ENCODE peak calls at places on chromosomes 11 and 22, in seven cellular contexts. W, C, A, Y, L, X and V are unnamed samples.

GRCh38 chr11:121762820-121763219 is 310.1 kb upstream of the SORL1-AS1 start:
- DNase-seq in W (no peak), Y (peak), C (no peak), L (no peak), A (peak), X (peak), V (no peak)

GRCh38 chr11:45264839-45265515 is 21.2 kb downstream of the SYT13 start:
- DNase-seq in X (no peak), W (no peak), C (no peak), Y (peak), A (no peak), L (no peak), V (no peak)

GRCh38 chr11:11366793-11367192 is 13.7 kb upstream of the CSNK2A3 start:
- DNase-seq in C (no peak), Y (peak), X (no peak), W (no peak), A (no peak), L (no peak), V (no peak)

GRCh38 chr11:27174672-27175210 is 134.1 kb downstream of the BBOX1 start:
- DNase-seq in A (no peak), Y (peak), X (no peak), L (no peak), W (no peak), C (no peak), V (no peak)

GRCh38 chr11:118138839-118139420 is 13.7 kb downstream of the SCN4B start:
- DNase-seq in W (no peak), C (no peak), L (no peak), X (no peak), Y (no peak), A (no peak), V (no peak)

GRCh38 chr22:27476729-27477128 is 324.8 kb downstream of the MN1 start:
- DNase-seq in W (no peak), L (no peak), X (no peak), Y (peak), C (no peak), A (no peak), V (no peak)

GRCh38 chr11:69427337-69427736 is 54.1 kb upstream of the LINC01488 start:
- DNase-seq in L (no peak), C (peak), A (no peak), Y (no peak), W (no peak), X (peak), V (no peak)

GRCh38 chr22:27554106-27554814 is 247.3 kb downstream of the MN1 start:
- DNase-seq in W (no peak), L (peak), Y (peak), C (no peak), X (peak), A (no peak), V (no peak)

GRCh38 chr11:9573775-9574555 is 495 bp downstream of the WEE1 start:
- DNase-seq in A (peak), L (peak), W (no peak), X (peak), C (peak), Y (no peak), V (peak)

GRCh38 chr11:69832561-69833413 is 13.6 kb upstream of the FGF3 start:
- DNase-seq in W (no peak), X (peak), C (no peak), Y (no peak), L (no peak), A (no peak), V (no peak)

GRCh38 chr11:81772161-81772560 is 961.5 kb downstream of the FAM181B start:
- DNase-seq in C (no peak), Y (peak), A (no peak), L (no peak), W (no peak), X (no peak), V (no peak)

GRCh38 chr22:24144056-24144455 is 37.2 kb upstream of the SUSD2 start:
- DNase-seq in X (no peak), C (no peak), Y (no peak), A (no peak), W (no peak), L (no peak), V (no peak)

GRCh38 chr22:33335611-33336279 is 277.6 kb upstream of the SYN3 start:
- DNase-seq in X (no peak), C (no peak), W (no peak), L (no peak), A (no peak), Y (no peak), V (no peak)

GRCh38 chr11:108147150-108147549 is 25.8 kb downstream of the ACAT1 start:
- DNase-seq in W (no peak), C (no peak), A (no peak), L (no peak), X (no peak), Y (no peak), V (no peak)

GRCh38 chr11:108148549-108148948 is 27.2 kb downstream of the ACAT1 start:
- DNase-seq in X (no peak), W (no peak), L (no peak), Y (no peak), A (no peak), C (no peak), V (no peak)

GRCh38 chr11:108142304-108142703 is 20.9 kb downstream of the ACAT1 start:
- DNase-seq in L (no peak), Y (no peak), X (no peak), W (no peak), C (no peak), A (no peak), V (no peak)

GRCh38 chr11:108144615-108145014 is 23.2 kb downstream of the ACAT1 start:
- DNase-seq in C (no peak), L (no peak), X (no peak), W (no peak), A (no peak), Y (no peak), V (no peak)
- H3K4me3 ChIP-seq in C (no peak), L (no peak), X (no peak), W (no peak), A (no peak), Y (no peak), V (no peak)

DNA sequence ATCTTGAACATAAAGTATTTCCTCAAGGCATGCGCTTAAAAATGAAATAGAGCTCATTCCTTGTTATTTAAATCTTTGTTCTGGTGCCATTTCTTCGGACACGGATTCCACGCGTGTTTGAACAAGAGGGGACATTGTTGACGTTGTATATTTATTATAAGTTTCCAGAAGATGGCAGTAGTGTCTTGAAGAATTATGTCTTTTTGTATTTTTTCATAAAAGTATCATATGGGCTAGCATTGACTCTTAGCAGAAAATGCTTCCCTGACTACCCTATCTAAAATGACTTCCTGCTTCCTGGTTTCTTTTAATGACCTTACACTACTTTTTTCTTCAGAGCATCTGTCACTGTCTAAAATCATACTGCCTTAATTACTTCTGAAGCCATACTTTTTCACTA is 20.4 kb downstream of the BIRC2 start:
- DNase-seq in X (no peak), C (no peak), Y (peak), L (no peak), A (peak), W (no peak), V (no peak)
- TF ChIP-seq CTCF in X (no peak), C (peak), Y (no peak), L (no peak), A (peak), W (no peak), V (no peak)

DNA sequence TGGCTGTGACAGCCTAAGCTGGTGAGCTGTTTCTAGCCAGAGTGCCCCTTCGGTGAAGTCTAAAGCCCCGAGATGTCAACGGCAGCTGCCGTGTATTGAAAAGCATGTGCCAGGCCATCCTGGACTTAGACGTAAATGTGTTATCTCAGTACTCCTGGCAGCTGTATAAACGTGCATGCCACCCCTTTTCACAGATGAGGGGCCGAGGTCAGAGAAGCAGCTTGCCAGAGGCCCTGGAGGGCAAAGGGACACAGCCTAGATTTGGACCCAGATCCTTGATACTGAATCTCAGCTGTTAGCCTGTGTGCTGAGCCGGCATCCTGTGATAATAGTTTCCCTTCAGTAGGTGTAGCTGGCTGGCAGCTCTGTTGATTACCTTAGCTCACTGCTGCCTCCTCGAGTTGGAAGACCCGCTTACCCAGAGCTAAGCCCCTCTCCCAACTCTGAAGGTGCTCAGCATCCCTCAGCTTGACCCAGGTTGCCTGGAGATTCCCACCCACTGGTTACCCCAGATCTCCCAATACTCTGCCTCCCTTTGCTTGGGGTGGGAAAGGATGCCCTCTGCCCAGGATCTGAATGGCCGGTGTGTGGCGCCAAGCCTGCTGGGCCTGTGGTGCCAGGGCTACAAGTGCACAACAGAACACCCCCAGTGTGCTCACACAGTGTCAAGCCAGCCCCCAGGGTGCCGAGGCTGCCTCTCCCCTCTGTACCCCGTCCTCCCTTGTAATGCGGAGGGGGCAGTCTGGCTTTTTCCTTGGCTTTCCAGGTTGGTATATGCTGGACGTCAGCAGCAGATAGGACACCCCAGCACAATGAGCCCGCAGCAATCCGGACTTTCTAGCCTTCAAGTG is 59.8 kb upstream of the WNT7B start:
- DNase-seq in W (no peak), L (peak), X (peak), C (no peak), Y (peak), A (peak), V (peak)
- H3K4me3 ChIP-seq in W (peak), L (peak), X (peak), C (peak), Y (peak), A (peak), V (peak)

DNA sequence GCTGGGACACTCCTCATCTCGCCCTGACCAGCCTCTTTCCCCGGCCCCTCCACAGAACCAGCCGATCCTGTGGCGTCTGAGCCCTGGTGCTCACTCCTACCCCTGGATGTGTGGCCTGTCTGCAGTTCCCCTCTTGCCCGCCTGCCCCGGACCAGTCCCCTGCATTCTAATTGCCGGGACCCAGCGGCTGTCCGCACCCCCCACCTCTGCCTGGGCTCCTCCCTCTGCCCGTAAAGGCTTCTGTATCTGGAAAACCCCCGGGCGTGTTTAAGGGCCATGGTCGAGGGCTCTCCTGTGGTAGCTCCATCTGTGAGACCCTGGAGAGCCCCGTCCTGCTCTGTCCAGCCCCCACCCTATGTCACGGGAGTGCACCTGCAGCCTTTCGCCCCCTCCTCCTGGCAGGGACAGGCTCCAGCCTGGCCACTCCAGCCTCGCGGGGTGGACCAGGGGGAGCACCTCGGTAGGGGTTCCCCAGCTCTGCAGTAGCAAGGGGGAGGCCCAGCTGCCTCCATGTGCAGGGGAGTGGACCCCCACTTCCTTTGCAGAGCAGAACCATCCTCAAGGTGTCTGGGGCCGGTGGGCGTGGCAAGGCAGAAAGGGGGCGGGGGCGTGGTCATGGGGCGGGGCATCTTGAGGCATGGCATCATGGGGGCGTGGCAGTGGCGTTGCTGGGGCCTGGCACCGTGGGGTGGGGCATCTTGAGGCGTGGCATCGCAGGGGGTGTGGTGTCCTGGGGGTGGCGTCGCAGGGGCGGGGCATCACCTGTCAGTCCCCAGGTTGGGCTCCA is 430.4 kb downstream of the TBC1D22A start:
- DNase-seq in X (peak), C (no peak), A (peak), W (no peak), Y (no peak), L (peak), V (peak)
- TF ChIP-seq CTCF in X (no peak), C (no peak), A (no peak), W (no peak), Y (no peak), L (no peak), V (no peak)

GRCh38 chr22:40203568-40203967 is 25.8 kb downstream of the TNRC6B start:
- DNase-seq in L (no peak), C (no peak), Y (no peak), A (peak), W (no peak), X (no peak), V (no peak)
- H3K4me3 ChIP-seq in L (no peak), C (no peak), Y (no peak), A (peak), W (no peak), X (no peak), V (no peak)

GRCh38 chr11:126920833-126921232 is 79.7 kb downstream of the KIRREL3 start:
- DNase-seq in X (no peak), Y (no peak), W (no peak), L (no peak), C (no peak), A (no peak), V (no peak)
- TF ChIP-seq CTCF in X (no peak), Y (no peak), W (no peak), L (no peak), C (no peak), A (no peak), V (no peak)

DNA sequence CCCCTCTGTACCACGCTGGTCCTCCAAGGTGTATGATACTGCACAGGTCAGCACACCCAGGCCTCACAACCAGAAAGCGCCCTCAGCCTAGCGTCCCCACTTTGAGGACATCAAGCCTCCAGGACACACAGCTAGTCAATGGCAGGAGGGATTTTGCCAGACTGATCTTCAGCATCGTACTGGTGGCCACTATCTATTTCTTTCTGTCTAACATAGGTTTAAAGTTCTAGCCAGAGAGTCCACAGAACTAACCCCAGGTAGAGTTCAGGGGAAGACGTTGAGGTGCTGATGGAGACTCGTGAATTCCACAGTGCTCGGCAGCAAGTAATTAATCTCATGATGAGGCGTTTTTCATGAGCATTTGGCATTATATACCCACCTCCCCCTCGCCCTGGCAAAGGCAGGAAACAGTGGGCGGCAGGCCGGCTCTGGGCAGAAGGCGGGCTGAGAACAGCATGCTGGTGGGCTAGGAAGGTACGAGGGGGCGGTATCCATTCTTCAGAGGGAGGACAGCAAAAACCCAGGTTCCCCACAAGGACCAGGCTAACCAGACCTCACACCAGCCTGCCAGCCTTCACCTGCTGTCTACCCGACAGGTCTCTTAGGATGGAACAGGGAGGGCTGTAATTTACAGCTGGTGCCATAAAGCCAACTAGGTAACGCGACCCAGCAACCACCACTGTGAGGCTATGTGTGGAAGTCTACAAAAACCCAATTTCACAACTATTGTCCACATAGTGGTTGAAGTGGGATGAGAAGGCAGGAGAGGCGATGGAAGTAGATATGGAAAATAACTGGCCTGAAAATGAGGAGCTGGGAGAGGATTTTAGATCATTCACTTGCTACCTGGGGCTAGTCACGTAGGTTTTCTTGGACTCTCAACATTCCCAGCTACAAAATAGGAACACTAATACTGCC is 18.5 kb downstream of the MYH9 start:
- DNase-seq in X (no peak), L (no peak), A (no peak), Y (no peak), C (no peak), W (no peak), V (no peak)
- H3K4me3 ChIP-seq in X (peak), L (no peak), A (no peak), Y (no peak), C (peak), W (no peak), V (peak)

DNA sequence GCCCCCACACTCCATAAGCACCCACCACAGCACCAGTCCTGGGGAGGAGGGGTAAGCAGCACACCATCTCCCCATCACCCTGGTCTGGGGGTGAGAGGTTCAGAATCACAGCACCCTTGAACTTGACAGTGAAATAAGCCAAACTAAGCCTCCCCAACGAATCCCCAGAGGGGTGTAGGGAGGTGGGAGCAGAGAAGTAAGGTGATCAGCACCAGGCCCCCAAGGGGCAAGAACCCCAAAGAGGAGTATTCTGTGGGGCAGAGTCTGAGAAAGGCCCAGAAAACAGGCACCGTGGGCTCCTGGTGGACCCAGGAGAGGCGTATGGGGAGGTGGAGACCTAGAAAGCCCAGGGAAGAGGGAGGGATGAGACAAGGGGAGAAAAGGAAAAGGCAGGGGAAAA is 30.9 kb downstream of the ARAP1 start:
- DNase-seq in C (no peak), L (no peak), X (no peak), A (no peak), W (no peak), Y (no peak), V (no peak)
- TF ChIP-seq CTCF in C (no peak), L (no peak), X (no peak), A (no peak), W (no peak), Y (no peak), V (no peak)

DNA sequence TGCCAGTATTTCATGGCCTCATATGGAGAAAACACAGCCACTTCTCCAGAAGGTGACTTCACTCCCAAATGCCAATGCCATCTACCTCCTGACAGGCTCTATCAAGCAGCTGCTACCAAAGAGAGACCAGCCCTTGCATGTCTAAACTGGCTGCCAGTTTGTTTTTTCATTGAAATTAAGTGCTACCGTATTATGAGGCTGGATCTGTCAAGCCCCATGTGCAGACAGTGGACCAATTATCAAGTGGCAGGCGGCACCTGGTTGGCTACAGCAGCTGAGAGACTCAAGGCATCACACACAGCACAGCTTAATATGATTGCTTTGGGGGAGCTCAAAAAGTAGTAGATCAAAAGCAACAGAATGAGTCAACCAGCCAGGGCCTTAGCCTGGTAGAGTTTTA is 1292.9 kb upstream of the TENM4 start:
- DNase-seq in C (no peak), A (no peak), Y (peak), X (no peak), L (no peak), W (no peak), V (no peak)
- H3K4me3 ChIP-seq in C (no peak), A (no peak), Y (no peak), X (no peak), L (no peak), W (no peak), V (no peak)

GRCh38 chr11:125312391-125312790 is 147.8 kb downstream of the PKNOX2 start:
- DNase-seq in C (no peak), W (no peak), X (no peak), L (no peak), Y (no peak), A (no peak), V (no peak)
- TF ChIP-seq CTCF in C (no peak), W (no peak), X (no peak), L (no peak), Y (no peak), A (no peak), V (no peak)